ENCODE peak calls at places on chromosomes 13 and 19, in ten cellular contexts. X, M, K, Y, T, E, U, Q, V and D are unnamed samples.

GRCh38 chr13:24087611-24088235 is 72.8 kb upstream of the SPATA13 start:
- DNase-seq in X (no peak), K (no peak), V (no peak), T (no peak), U (no peak), Q (no peak), Y (no peak), M (no peak), E (no peak), D (no peak)

GRCh38 chr13:27171244-27171829 is at the start of gene USP12:
- DNase-seq in V (peak), Q (peak), E (no peak), T (no peak), Y (no peak), X (no peak), K (peak), U (no peak), M (peak), D (peak)

GRCh38 chr13:59706101-59706976 is 457.4 kb downstream of the DIAPH3 start:
- DNase-seq in Q (no peak), T (no peak), E (no peak), U (no peak), M (no peak), V (no peak), X (no peak), Y (no peak), K (no peak), D (no peak)

GRCh38 chr13:81012031-81012430 is 671.1 kb upstream of the SPRY2 start:
- DNase-seq in Q (no peak), K (no peak), Y (no peak), X (no peak), T (no peak), M (no peak), U (no peak), V (no peak), E (no peak), D (no peak)

GRCh38 chr13:112974676-112975075 is 5.7 kb downstream of the MCF2L start:
- DNase-seq in T (no peak), U (peak), E (no peak), M (no peak), K (no peak), V (no peak), Q (no peak), X (no peak), Y (no peak), D (no peak)

GRCh38 chr13:30752991-30753616 is 17.8 kb downstream of the ALOX5AP start:
- DNase-seq in Q (no peak), Y (no peak), U (no peak), V (no peak), E (no peak), M (no peak), X (no peak), K (no peak), T (no peak), D (peak)

GRCh38 chr13:47121092-47121763 is 224.4 kb upstream of the HTR2A start:
- DNase-seq in V (no peak), K (no peak), M (no peak), E (no peak), Q (no peak), X (no peak), Y (no peak), T (no peak), U (no peak), D (no peak)

GRCh38 chr19:7254590-7254989 is 39.6 kb downstream of the INSR start:
- DNase-seq in X (no peak), M (no peak), Y (no peak), V (no peak), E (no peak), Q (no peak), U (no peak), T (no peak), K (no peak), D (no peak)

GRCh38 chr19:1502433-1503088 is 10.3 kb downstream of the ADAMTSL5 start:
- DNase-seq in V (no peak), E (no peak), Y (no peak), X (no peak), K (no peak), T (no peak), Q (no peak), U (no peak), M (no peak), D (no peak)

GRCh38 chr13:25660996-25661395 is 289.2 kb downstream of the ATP8A2 start:
- DNase-seq in X (no peak), E (no peak), U (no peak), Y (no peak), Q (no peak), T (no peak), V (no peak), M (no peak), K (no peak), D (no peak)

GRCh38 chr13:85347251-85347650 is 452.0 kb downstream of the SLITRK6 start:
- DNase-seq in Y (peak), M (no peak), T (no peak), E (no peak), U (peak), X (no peak), V (no peak), Q (no peak), K (no peak), D (no peak)

GRCh38 chr19:13012390-13012689 is 17.1 kb downstream of the NFIX start:
- DNase-seq in V (no peak), T (no peak), Q (no peak), U (no peak), M (no peak), E (no peak), X (no peak), K (no peak), Y (no peak), D (no peak)

GRCh38 chr19:34244611-34245299 is 9.6 kb upstream of the GARRE1 start:
- DNase-seq in U (peak), X (no peak), K (no peak), E (no peak), T (no peak), Y (no peak), V (no peak), Q (no peak), M (no peak), D (no peak)

GRCh38 chr19:30887042-30887441 is 462.2 kb downstream of the TSHZ3 start:
- DNase-seq in Y (no peak), Q (no peak), K (no peak), T (no peak), E (no peak), V (no peak), U (no peak), X (no peak), M (no peak), D (no peak)

GRCh38 chr19:19515764-19516519 is at the start of gene NDUFA13:
- DNase-seq in U (peak), E (peak), V (peak), Y (peak), K (peak), X (peak), T (peak), Q (peak), M (peak), D (peak)

GRCh38 chr13:90899411-90899810 is 448.1 kb upstream of the MIR17HG start:
- DNase-seq in X (no peak), U (no peak), V (no peak), E (no peak), M (no peak), Q (no peak), K (no peak), T (no peak), Y (no peak), D (no peak)

GRCh38 chr13:37127706-37128241 is 22.3 kb upstream of the CSNK1A1L start:
- DNase-seq in V (no peak), X (peak), M (no peak), U (peak), E (no peak), Y (peak), K (no peak), T (no peak), Q (no peak), D (no peak)

GRCh38 chr19:6811906-6812305 is 39.4 kb downstream of the VAV1 start:
- DNase-seq in Y (peak), X (peak), V (no peak), U (peak), K (no peak), E (no peak), T (peak), Q (no peak), M (no peak), D (no peak)

GRCh38 chr13:50323440-50324070 is 308.3 kb downstream of the KCNRG start:
- DNase-seq in E (no peak), K (no peak), V (no peak), U (peak), Y (peak), M (no peak), Q (no peak), T (no peak), X (peak), D (no peak)

GRCh38 chr13:102038787-102039186 is 363.1 kb downstream of the FGF14 start:
- DNase-seq in Q (no peak), Y (no peak), E (no peak), K (no peak), T (no peak), V (no peak), U (no peak), M (no peak), X (no peak), D (no peak)